ENCODE peak calls at places on chromosomes 7 and 10, in four cellular contexts. O, R, F and V are unnamed samples. For H3K27me3 and H3K4me1, the result is how much of the 10 kb centered on the place peaks cover.

GRCh38 chr7:114715907-114716306 is 206.0 kb upstream of the MDFIC start:
- DNase-seq in F (peak), O (peak), R (no peak), V (peak)

GRCh38 chr7:25382175-25382574 is 153.9 kb upstream of the NPVF start:
- DNase-seq in O (no peak), R (no peak), F (no peak), V (no peak)

GRCh38 chr7:112985377-112985987 is 101.1 kb downstream of the GPR85 start:
- DNase-seq in O (peak), F (peak), R (peak), V (peak)

GRCh38 chr10:3248526-3249255 is 76.1 kb upstream of the PITRM1 start:
- DNase-seq in F (peak), R (no peak), O (peak), V (peak)

GRCh38 chr7:156579566-156579965 is 61.0 kb upstream of the RNF32 start:
- DNase-seq in F (no peak), O (no peak), R (peak), V (no peak)

GRCh38 chr10:34275626-34276025 is 539.5 kb downstream of the PARD3 start:
- DNase-seq in F (no peak), R (no peak), O (no peak), V (peak)

GRCh38 chr10:125316436-125316835 is 156.1 kb upstream of the CTBP2 start:
- DNase-seq in R (no peak), O (peak), F (no peak), V (peak)

GRCh38 chr10:71396714-71397339 is at the start of gene CDH23:
- DNase-seq in O (no peak), R (peak), F (no peak), V (no peak)

GRCh38 chr7:151081170-151082101 is 827 bp upstream of the FASTK start:
- DNase-seq in F (no peak), O (peak), R (no peak), V (no peak)

GRCh38 chr10:111360260-111360925 is 283.6 kb downstream of the ADRA2A start:
- DNase-seq in O (peak), R (peak), F (no peak), V (no peak)

GRCh38 chr7:1663243-1663642 is 6.8 kb upstream of the ELFN1 start:
- DNase-seq in R (no peak), F (no peak), O (no peak), V (no peak)

GRCh38 chr7:189719-190118 is 2.7 kb upstream of the FAM20C start:
- DNase-seq in R (no peak), O (no peak), F (no peak), V (no peak)
- H3K27me3 ChIP-seq in R (under half), O (under half), F (under half), V (under half)

DNA sequence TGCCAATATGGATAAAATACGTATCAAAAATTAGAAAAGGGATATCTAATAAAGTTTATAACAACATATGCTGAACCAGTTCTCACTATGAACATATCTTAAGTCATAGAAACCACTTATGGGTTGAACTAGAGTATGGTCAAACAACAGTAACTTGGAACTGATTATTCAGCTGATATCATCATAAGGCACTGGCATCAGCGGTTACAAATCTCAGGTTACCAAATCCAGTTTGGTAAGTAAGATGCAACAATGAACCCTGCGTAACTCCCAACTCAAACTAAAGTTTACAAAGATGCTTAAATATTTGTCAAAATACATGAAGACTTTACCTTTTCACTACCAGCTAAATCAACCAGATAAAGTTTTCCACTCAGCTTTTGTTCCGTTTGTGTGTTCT is 19.3 kb downstream of the KIF5B start:
- DNase-seq in F (no peak), R (no peak), O (no peak), V (no peak)
- H3K4me1 ChIP-seq in F (under half), R (under half), O (under half), V (under half)

DNA sequence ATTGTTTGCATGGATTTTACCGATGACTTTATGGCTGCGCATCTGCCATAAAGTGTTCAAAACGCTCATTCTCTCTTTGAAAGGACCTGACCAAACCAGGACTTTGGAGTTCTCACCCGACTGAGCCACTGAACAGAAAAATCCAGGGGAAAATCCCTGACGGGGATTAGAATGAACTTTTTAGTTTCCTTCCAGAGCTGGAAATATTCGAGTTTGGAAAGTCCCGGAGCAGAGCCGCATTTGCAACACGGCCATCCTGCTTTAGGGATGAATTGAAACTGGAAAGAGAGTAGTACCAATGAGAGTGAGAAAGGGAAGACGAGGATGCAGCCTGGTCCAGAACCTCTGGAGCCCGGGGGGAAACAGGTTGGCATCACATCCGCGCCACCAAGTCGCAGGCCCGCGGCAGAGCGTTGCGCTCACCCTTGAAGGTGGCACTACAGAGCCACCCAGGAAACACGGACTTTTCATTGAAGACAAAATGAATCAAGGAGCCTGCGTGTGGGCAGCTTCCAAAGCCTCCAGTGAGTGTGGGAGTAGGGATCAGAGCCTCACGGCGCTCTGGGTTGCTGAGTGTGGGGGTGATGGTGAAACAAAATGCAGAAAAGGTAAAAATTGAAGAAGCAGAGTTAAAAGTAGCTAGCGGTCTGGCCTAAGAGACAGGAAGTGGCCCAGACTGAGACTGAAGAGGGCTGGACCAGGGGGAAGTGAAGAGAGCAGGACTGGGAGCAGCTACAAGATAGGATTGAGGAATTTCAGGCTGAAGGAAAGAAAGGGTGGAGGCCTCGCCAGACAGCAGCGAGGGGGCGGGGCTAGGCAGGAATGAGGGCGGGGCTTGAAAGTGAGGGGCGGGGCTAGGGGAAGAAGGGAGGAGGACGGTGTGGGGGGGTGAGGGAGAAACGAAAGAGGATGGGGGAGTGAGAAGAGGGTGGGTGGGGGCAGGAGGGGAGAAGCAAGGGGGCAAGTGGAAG is 1.9 kb downstream of the SMURF1 start:
- DNase-seq in O (peak), R (peak), F (peak), V (peak)
- H2AFZ ChIP-seq in O (peak), R (no peak), F (peak), V (no peak)

GRCh38 chr10:100775346-100775745 is 30.0 kb downstream of the PAX2 start:
- DNase-seq in F (no peak), O (no peak), R (no peak), V (no peak)

GRCh38 chr10:100775866-100776265 is 30.5 kb downstream of the PAX2 start:
- DNase-seq in R (no peak), O (no peak), F (no peak), V (no peak)

GRCh38 chr10:100774223-100774622 is 28.8 kb downstream of the PAX2 start:
- DNase-seq in R (no peak), O (no peak), F (no peak), V (no peak)

GRCh38 chr10:100776671-100777070 is 31.3 kb downstream of the PAX2 start:
- DNase-seq in F (no peak), R (peak), O (no peak), V (no peak)

GRCh38 chr10:100774876-100775275 is 29.5 kb downstream of the PAX2 start:
- DNase-seq in F (no peak), R (no peak), O (no peak), V (no peak)
- H3K27me3 ChIP-seq in F (under half), R (under half), O (under half), V (under half)